ENCODE peak calls at places on chromosomes 5 and 9, in five cellular contexts. U is adrenal gland, A is PC-9, H is breast epithelium, Y is sigmoid colon. B is an unnamed sample.

GRCh38 chr9:78745996-78746395 is 449.1 kb downstream of the PSAT1 start:
- DNase-seq in U (no peak), A (no peak), H (no peak), Y (no peak), B (no peak)

GRCh38 chr9:135906291-135907005 is 898 bp downstream of the CAMSAP1 start:
- DNase-seq in U (peak; percentile 48), A (no peak), H (no peak), Y (peak; percentile 63), B (peak; percentile 47)

GRCh38 chr5:11724947-11725346 is 179.3 kb downstream of the CTNND2 start:
- DNase-seq in U (no peak), A (peak; percentile 57), H (no peak), Y (no peak), B (peak; percentile 1)

GRCh38 chr9:81826541-81826906 is 101.7 kb upstream of the SPATA31D4 start:
- DNase-seq in U (no peak), A (no peak), H (no peak), Y (peak; percentile 76), B (no peak)

GRCh38 chr9:79686381-79687130 is 114.8 kb downstream of the TLE4 start:
- DNase-seq in U (peak; percentile 27), A (no peak), H (peak; percentile 53), Y (no peak), B (no peak)

GRCh38 chr9:14958989-14959388 is 48.8 kb upstream of the FREM1 start:
- DNase-seq in U (no peak), A (no peak), H (no peak), Y (no peak), B (no peak)

GRCh38 chr5:16757146-16757545 is 140.3 kb upstream of the RETREG1 start:
- DNase-seq in U (no peak), A (no peak), H (no peak), Y (no peak), B (no peak)

GRCh38 chr9:115944166-115944948 is 209.2 kb upstream of the PAPPA start:
- DNase-seq in U (no peak), A (no peak), H (peak; percentile 54), Y (peak; percentile 93), B (peak; percentile 81)

GRCh38 chr9:107504585-107505455 is 15.3 kb upstream of the KLF4 start:
- DNase-seq in U (no peak), A (peak; percentile 95), H (no peak), Y (no peak), B (peak; percentile 55)

GRCh38 chr5:101997235-101997634 is 298.8 kb downstream of the SLCO4C1 start:
- DNase-seq in U (no peak), A (no peak), H (no peak), Y (no peak), B (no peak)

GRCh38 chr5:91135475-91136248 is 247.5 kb downstream of the ARRDC3 start:
- DNase-seq in U (no peak), A (peak; percentile 56), H (no peak), Y (no peak), B (no peak)

GRCh38 chr5:122707796-122708195 is 67.1 kb upstream of the SNX2 start:
- DNase-seq in U (no peak), A (no peak), H (no peak), Y (no peak), B (peak; percentile 29)

GRCh38 chr5:132064140-132064539 is 3.7 kb downstream of the IL3 start:
- DNase-seq in U (no peak), A (no peak), H (no peak), Y (peak; percentile 34), B (no peak)

GRCh38 chr5:135179308-135179980 is 145.4 kb upstream of the PITX1 start:
- DNase-seq in U (no peak), A (peak; percentile 74), H (no peak), Y (no peak), B (no peak)

GRCh38 chr5:156920861-156921431 is 42.1 kb downstream of the TIMD4 start:
- DNase-seq in U (no peak), A (no peak), H (no peak), Y (no peak), B (no peak)

GRCh38 chr5:110150199-110150598 is 460.5 kb downstream of the MAN2A1 start:
- DNase-seq in U (no peak), A (no peak), H (no peak), Y (no peak), B (peak; percentile 18)

GRCh38 chr5:89120719-89121118 is 237.7 kb upstream of the MEF2C start:
- DNase-seq in U (peak; percentile 15), A (no peak), H (no peak), Y (peak; percentile 61), B (peak; percentile 45)

GRCh38 chr5:138969323-138970013 is 94.3 kb upstream of the LRRTM2 start:
- DNase-seq in U (no peak), A (no peak), H (no peak), Y (no peak), B (no peak)

GRCh38 chr5:80399553-80400239 is 8.2 kb upstream of the ZFYVE16 start:
- DNase-seq in U (no peak), A (peak; percentile 57), H (no peak), Y (no peak), B (peak; percentile 42)

GRCh38 chr5:91367374-91367773 is 15.7 kb downstream of the ARRDC3 start:
- DNase-seq in U (no peak), A (no peak), H (no peak), Y (no peak), B (no peak)

GRCh38 chr5:68330564-68330963 is 115.0 kb downstream of the PIK3R1 start:
- DNase-seq in U (no peak), A (no peak), H (no peak), Y (no peak), B (peak; percentile 88)

GRCh38 chr9:19102181-19102630 is 498 bp downstream of the HAUS6 start:
- DNase-seq in U (no peak), A (no peak), H (no peak), Y (peak; percentile 72), B (no peak)

GRCh38 chr5:147522435-147522834 is 12.6 kb upstream of the DPYSL3 start:
- DNase-seq in U (no peak), A (no peak), H (no peak), Y (no peak), B (peak; percentile 43)

GRCh38 chr9:121581775-121582600 is 69.4 kb upstream of the DAB2IP start:
- DNase-seq in U (no peak), A (no peak), H (no peak), Y (no peak), B (no peak)

GRCh38 chr5:141186897-141187512 is at the start of gene PCDHB9:
- DNase-seq in U (no peak), A (no peak), H (no peak), Y (no peak), B (no peak)

GRCh38 chr9:132669329-132669635 is 501 bp downstream of the DDX31 start:
- DNase-seq in U (no peak), A (no peak), H (no peak), Y (no peak), B (no peak)

GRCh38 chr5:130871346-130872086 is 293.5 kb downstream of the HINT1 start:
- DNase-seq in U (no peak), A (no peak), H (no peak), Y (no peak), B (peak; percentile 22)

GRCh38 chr9:112810696-112811490 is 60.3 kb downstream of the SNX30 start:
- DNase-seq in U (no peak), A (no peak), H (no peak), Y (no peak), B (no peak)

GRCh38 chr5:139985733-139986132 is 57.4 kb downstream of the NRG2 start:
- DNase-seq in U (no peak), A (peak; percentile 82), H (no peak), Y (no peak), B (peak; percentile 99)

GRCh38 chr9:94612071-94612470 is 18.4 kb upstream of the FBP2 start:
- DNase-seq in U (no peak), A (no peak), H (no peak), Y (no peak), B (no peak)

GRCh38 chr9:121075251-121076036 is 689 bp downstream of the CNTRL start:
- DNase-seq in U (no peak), A (peak; percentile 39), H (no peak), Y (no peak), B (no peak)

GRCh38 chr9:117306032-117306431 is 108.8 kb downstream of the ASTN2 start:
- DNase-seq in U (no peak), A (no peak), H (no peak), Y (no peak), B (no peak)

DNA sequence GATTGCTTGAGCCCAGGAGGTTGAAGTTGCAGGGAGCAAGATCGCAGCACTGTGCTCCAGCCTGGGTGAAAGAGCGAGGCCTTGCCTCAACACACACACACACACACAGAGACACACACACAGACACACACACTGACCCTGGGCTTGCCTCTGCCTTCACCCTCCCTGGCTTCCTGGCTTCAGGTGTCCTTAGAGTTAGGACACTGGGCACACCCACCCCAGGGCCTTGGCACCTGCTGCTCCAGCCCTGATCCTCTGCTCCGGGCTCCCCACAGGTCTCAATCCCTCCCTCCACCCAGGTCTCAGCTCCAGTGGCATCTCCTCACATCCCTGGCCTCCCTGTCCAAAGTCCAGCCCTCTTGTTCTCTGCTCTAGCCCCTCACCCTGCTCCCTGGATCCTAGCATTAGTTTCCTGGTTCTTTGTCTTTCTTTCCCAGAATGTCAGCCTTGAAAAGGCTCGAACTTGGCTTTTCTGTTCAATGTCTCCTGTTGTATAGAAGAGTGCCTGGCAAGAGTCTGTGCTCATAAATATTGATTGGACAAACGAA is 212.9 kb downstream of the C9orf50 start:
- DNase-seq in U (no peak), A (no peak), H (no peak), Y (no peak), B (no peak)
- H3K27ac ChIP-seq in U (no peak overlapping the region), A (no peak overlapping the region), H (no peak overlapping the region), Y (no peak overlapping the region), B (no peak overlapping the region)

DNA sequence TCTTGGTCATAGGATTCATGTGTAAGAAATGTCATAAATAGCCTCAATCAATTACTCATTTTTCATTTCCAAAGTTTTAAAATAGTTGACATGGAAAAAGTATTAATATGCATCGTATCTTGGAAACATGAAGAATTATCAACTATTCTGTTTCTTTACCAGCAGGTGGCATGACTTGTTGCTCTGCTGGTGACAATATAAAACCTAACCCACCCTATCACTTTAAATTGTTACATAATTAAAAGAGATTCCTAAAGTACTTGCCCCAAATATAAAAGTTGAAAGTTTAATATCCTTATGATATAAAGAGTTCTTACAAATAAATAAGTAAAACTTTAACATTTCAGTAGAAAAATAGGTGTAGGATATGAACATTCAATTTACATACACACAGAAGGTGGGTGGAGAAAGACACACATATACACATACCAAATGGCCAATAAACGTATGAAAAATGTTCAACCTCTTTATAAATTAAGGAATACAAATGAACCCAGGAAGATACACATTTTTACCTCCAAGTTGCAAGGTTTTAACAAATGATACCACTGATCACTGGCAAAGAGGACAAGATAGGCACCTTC is 30.6 kb downstream of the MAP1B start:
- DNase-seq in U (no peak), A (no peak), H (no peak), Y (no peak), B (no peak)
- TF ChIP-seq CTCF in U (peak; percentile 68), A (peak; percentile 67), H (no peak), Y (no peak), B (peak; percentile 71)

GRCh38 chr9:134221273-134222017 is 57.1 kb upstream of the RNU6ATAC start:
- DNase-seq in U (no peak), A (no peak), H (no peak), Y (peak; percentile 59), B (no peak)
- H3K27me3 ChIP-seq in U (no peaks in the 10 kb centered on the region), A (peaks cover 30% of the 10 kb centered on the region), H (no peaks in the 10 kb centered on the region), Y (no peaks in the 10 kb centered on the region), B (peaks cover 14% of the 10 kb centered on the region)

DNA sequence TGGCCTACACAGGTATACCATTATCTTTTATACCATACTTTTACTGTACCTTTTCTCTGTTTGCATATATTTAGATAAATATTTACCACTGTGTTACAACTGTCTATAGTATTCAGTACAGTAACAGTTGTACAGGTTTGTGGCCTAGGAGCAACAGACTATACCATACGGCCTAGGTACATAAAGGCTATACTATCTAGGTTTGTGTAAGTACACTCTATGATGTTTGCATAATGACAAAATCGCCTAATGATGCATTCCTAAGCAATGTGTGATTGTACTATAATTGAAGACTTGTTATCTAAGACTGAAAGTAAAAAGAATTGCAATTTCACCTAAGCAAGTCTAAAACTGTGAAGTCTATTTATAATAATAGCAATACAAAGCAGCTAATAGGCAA is 3.9 kb downstream of the C9orf72 start:
- DNase-seq in U (no peak), A (peak; percentile 74), H (no peak), Y (no peak), B (peak; percentile 52)
- H3K27ac ChIP-seq in U (no peak overlapping the region), A (no peak overlapping the region), H (no peak overlapping the region), Y (no peak overlapping the region), B (no peak overlapping the region)